ENCODE peak calls at places on chromosomes 5 and 9, in seven cellular contexts. M is DMS 273 treated with DMSO at 0.1 percent for 48 hours; O is CD4-positive, CD25-positive, alpha-beta regulatory T cell; B is hippocampal formation; W is neural crest cell; L is iPS-NIHi11; D is NCI-H1417 treated with DMSO at 0.1 percent for 48 hours. V is an unnamed sample.

GRCh38 chr9:111605041-111605559 is 5.7 kb upstream of the PTGR1 start:
- DNase-seq in M (no peak), O (no peak), B (no peak), L (no peak), D (no peak), W (no peak), V (no peak)

GRCh38 chr9:112212926-112213325 is 37.8 kb upstream of the SUSD1 start:
- DNase-seq in O (no peak), W (no peak), B (no peak), L (no peak), M (no peak), D (no peak), V (no peak)

GRCh38 chr9:28212979-28213378 is 639.7 kb upstream of the C9orf72 start:
- DNase-seq in W (no peak), M (no peak), L (no peak), O (no peak), D (no peak), B (no peak), V (no peak)

GRCh38 chr5:145906401-145906800 is 30.0 kb upstream of the SH3RF2 start:
- DNase-seq in W (no peak), L (no peak), M (no peak), D (no peak), O (no peak), B (no peak), V (no peak)

GRCh38 chr5:35229076-35230042 is 928 bp downstream of the PRLR start:
- DNase-seq in B (no peak), W (no peak), M (no peak), O (no peak), D (no peak), L (peak), V (no peak)

GRCh38 chr9:93655621-93656425 is 79.4 kb downstream of the PHF2 start:
- DNase-seq in L (no peak), B (no peak), W (no peak), M (no peak), O (no peak), D (no peak), V (no peak)

GRCh38 chr9:133135193-133135745 is 14.2 kb upstream of the RALGDS start:
- DNase-seq in D (no peak), M (peak), B (no peak), O (peak), W (no peak), L (no peak), V (no peak)

GRCh38 chr5:65769539-65769938 is 47.5 kb downstream of the NLN start:
- DNase-seq in D (no peak), B (no peak), W (no peak), L (no peak), O (no peak), M (no peak), V (no peak)

GRCh38 chr5:55546991-55547390 is 12.2 kb upstream of the PLPP1 start:
- DNase-seq in B (no peak), L (no peak), W (no peak), O (no peak), D (no peak), M (no peak), V (no peak)

GRCh38 chr9:16773116-16773515 is 97.4 kb downstream of the BNC2 start:
- DNase-seq in D (no peak), M (no peak), B (no peak), W (no peak), O (no peak), L (no peak), V (no peak)

GRCh38 chr9:114121445-114122151 is 22.5 kb upstream of the KIF12 start:
- DNase-seq in D (no peak), W (no peak), B (no peak), M (no peak), O (no peak), L (no peak), V (no peak)

GRCh38 chr5:132272341-132273210 is 15.1 kb downstream of the PDLIM4 start:
- DNase-seq in L (peak), D (no peak), M (no peak), O (peak), B (peak), W (peak), V (peak)

GRCh38 chr9:35448511-35448910 is 41.4 kb upstream of the RUSC2 start:
- DNase-seq in L (no peak), B (no peak), D (no peak), O (no peak), W (no peak), M (no peak), V (no peak)

GRCh38 chr5:170330568-170331054 is 33.0 kb upstream of the LCP2 start:
- DNase-seq in M (no peak), B (no peak), L (no peak), W (no peak), D (no peak), O (no peak), V (no peak)

GRCh38 chr9:106799146-106799545 is 63.8 kb upstream of the ZNF462 start:
- DNase-seq in W (no peak), O (no peak), L (no peak), M (no peak), B (no peak), D (no peak), V (no peak)

GRCh38 chr9:137621131-137621757 is 2.4 kb downstream of the EHMT1 start:
- DNase-seq in D (no peak), W (no peak), M (no peak), O (peak), B (no peak), L (no peak), V (no peak)

GRCh38 chr5:57710126-57710525 is 227.5 kb upstream of the ACTBL2 start:
- DNase-seq in O (no peak), B (no peak), M (no peak), W (no peak), D (no peak), L (no peak), V (no peak)

GRCh38 chr5:172550996-172551395 is 90.1 kb upstream of the NEURL1B start:
- DNase-seq in L (no peak), D (no peak), M (no peak), B (no peak), W (no peak), O (no peak), V (no peak)

GRCh38 chr9:88322906-88323566 is 65.2 kb upstream of the SPIN1 start:
- DNase-seq in W (no peak), L (no peak), O (peak), M (no peak), D (no peak), B (no peak), V (no peak)

GRCh38 chr5:96651948-96652753 is 10.0 kb upstream of the CAST start:
- DNase-seq in L (peak), O (no peak), B (no peak), W (no peak), D (peak), M (no peak), V (no peak)

GRCh38 chr5:56090793-56091460 is 96.2 kb upstream of the IL6ST start:
- DNase-seq in O (no peak), M (no peak), B (no peak), D (no peak), L (no peak), W (no peak), V (no peak)

GRCh38 chr5:78927657-78928282 is 57.3 kb downstream of the ARSB start:
- DNase-seq in B (no peak), O (no peak), M (no peak), D (no peak), W (no peak), L (peak), V (no peak)

GRCh38 chr9:136533775-136534157 is 12.1 kb downstream of the NOTCH1 start:
- DNase-seq in B (no peak), O (peak), D (no peak), M (no peak), W (no peak), L (no peak), V (no peak)

GRCh38 chr5:190366-191035 is 794 bp upstream of the LRRC14B start:
- DNase-seq in O (no peak), W (no peak), B (no peak), D (no peak), L (no peak), M (no peak), V (no peak)

GRCh38 chr9:134036130-134036529 is 10.8 kb downstream of the BRD3OS start:
- DNase-seq in L (no peak), M (no peak), W (no peak), O (no peak), D (no peak), B (no peak), V (no peak)

GRCh38 chr5:128097781-128098180 is 14.2 kb downstream of the SLC12A2 start:
- DNase-seq in O (no peak), B (no peak), D (no peak), W (no peak), L (no peak), M (no peak), V (no peak)

GRCh38 chr5:38994329-38994927 is 79.8 kb downstream of the RICTOR start:
- DNase-seq in O (peak), M (no peak), L (peak), B (peak), D (no peak), W (no peak), V (no peak)

GRCh38 chr9:20032413-20033006 is 243.7 kb upstream of the SLC24A2 start:
- DNase-seq in O (no peak), D (no peak), M (no peak), B (no peak), L (no peak), W (no peak), V (no peak)

GRCh38 chr9:88238281-88238571 is 100.0 kb upstream of the SPATA31C2 start:
- DNase-seq in W (no peak), L (no peak), M (no peak), B (no peak), O (no peak), D (no peak), V (no peak)

GRCh38 chr5:135490245-135491037 is 38.3 kb upstream of the TIFAB start:
- DNase-seq in B (no peak), W (peak), L (peak), D (no peak), O (no peak), M (no peak), V (no peak)

GRCh38 chr5:17895296-17896058 is 261.2 kb downstream of the TAF11L14 start:
- DNase-seq in B (no peak), L (no peak), D (no peak), M (no peak), O (no peak), W (no peak), V (no peak)

GRCh38 chr5:135208555-135209494 is 174.8 kb upstream of the PITX1 start:
- DNase-seq in M (peak), D (no peak), B (no peak), O (no peak), W (no peak), L (no peak), V (no peak)

GRCh38 chr9:9612270-9612669 is 1000.5 kb downstream of the PTPRD start:
- DNase-seq in L (no peak), O (no peak), B (no peak), M (no peak), W (no peak), D (peak), V (no peak)

GRCh38 chr5:2614571-2614970 is 136.9 kb downstream of the IRX2 start:
- DNase-seq in O (no peak), W (no peak), L (no peak), B (no peak), D (no peak), M (no peak), V (no peak)

GRCh38 chr5:136674178-136674577 is 308.8 kb upstream of the TRPC7 start:
- DNase-seq in M (no peak), B (no peak), L (no peak), O (no peak), D (no peak), W (no peak), V (no peak)

GRCh38 chr5:134524826-134525686 is at the start of gene JADE2:
- DNase-seq in O (peak), W (peak), D (no peak), B (peak), L (peak), M (peak), V (peak)

GRCh38 chr9:617441-618085 is 223.9 kb upstream of the DMRT1 start:
- DNase-seq in W (no peak), D (no peak), L (no peak), B (no peak), M (no peak), O (no peak), V (no peak)

GRCh38 chr5:14039576-14039975 is 95.1 kb upstream of the DNAH5 start:
- DNase-seq in O (no peak), B (no peak), D (no peak), W (no peak), L (no peak), M (no peak), V (no peak)

GRCh38 chr5:57422341-57422740 is 60.3 kb downstream of the ACTBL2 start:
- DNase-seq in B (no peak), L (no peak), W (no peak), M (no peak), D (no peak), O (no peak), V (no peak)